ENCODE peak calls at places on chromosomes 1 and 21, in seven cellular contexts. Y is head of caudate nucleus, P is KBM-7, S is tibial nerve, V is substantia nigra, X is neural crest cell, T is H1. B is an unnamed sample.

GRCh38 chr21:22106720-22107410 is 1108.7 kb downstream of the NCAM2 start:
- DNase-seq in S (no peak), P (no peak), T (no peak), X (no peak), Y (no peak), V (no peak), B (no peak)

GRCh38 chr1:78096976-78097375 is 51.2 kb downstream of the GIPC2 start:
- DNase-seq in V (no peak), Y (no peak), X (no peak), T (no peak), P (no peak), S (no peak), B (no peak)

GRCh38 chr1:117312453-117313138 is 54.7 kb upstream of the MAN1A2 start:
- DNase-seq in S (no peak), T (no peak), P (peak), V (no peak), Y (no peak), X (no peak), B (no peak)

GRCh38 chr21:45768741-45769049 is 125.2 kb downstream of the PCBP3 start:
- DNase-seq in X (no peak), T (no peak), V (no peak), P (no peak), Y (no peak), S (no peak), B (no peak)

GRCh38 chr1:25877155-25877554 is 1.6 kb upstream of the PAQR7 start:
- DNase-seq in P (no peak), S (no peak), V (no peak), Y (no peak), X (no peak), T (no peak), B (no peak)

GRCh38 chr1:163178628-163179027 is 24.1 kb downstream of the RGS5 start:
- DNase-seq in Y (no peak), X (no peak), V (no peak), P (no peak), T (no peak), S (no peak), B (no peak)

GRCh38 chr1:82387070-82387366 is 586.3 kb downstream of the ADGRL2 start:
- DNase-seq in S (no peak), P (no peak), V (no peak), X (no peak), T (no peak), Y (no peak), B (no peak)

GRCh38 chr1:8340456-8340855 is 22.5 kb downstream of the SLC45A1 start:
- DNase-seq in X (no peak), T (no peak), Y (no peak), V (no peak), S (no peak), P (no peak), B (no peak)

GRCh38 chr1:14017531-14017961 is 317.6 kb downstream of the PRDM2 start:
- DNase-seq in Y (peak), S (no peak), P (no peak), V (no peak), X (no peak), T (no peak), B (no peak)

GRCh38 chr1:31745898-31746668 is 18.1 kb downstream of the ADGRB2 start:
- DNase-seq in T (no peak), P (no peak), X (no peak), V (no peak), Y (no peak), S (no peak), B (no peak)

GRCh38 chr1:53559391-53559815 is 100.2 kb downstream of the DMRTB1 start:
- DNase-seq in T (no peak), X (no peak), Y (no peak), P (no peak), V (no peak), S (no peak), B (no peak)

GRCh38 chr1:51313961-51314777 is 16.2 kb downstream of the TTC39A start:
- DNase-seq in X (no peak), S (no peak), P (no peak), T (no peak), Y (no peak), V (no peak), B (no peak)

GRCh38 chr21:27649323-27649722 is 682.4 kb upstream of the ADAMTS5 start:
- DNase-seq in Y (no peak), S (no peak), T (no peak), P (no peak), X (no peak), V (no peak), B (no peak)

GRCh38 chr1:67610450-67610849 is 74.6 kb upstream of the GADD45A start:
- DNase-seq in S (no peak), T (no peak), V (no peak), X (no peak), Y (no peak), P (no peak), B (no peak)

GRCh38 chr1:40049745-40050144 is 9.2 kb downstream of the CAP1 start:
- DNase-seq in X (no peak), Y (peak), V (no peak), P (no peak), T (no peak), S (no peak), B (no peak)

GRCh38 chr1:158998781-158999161 is 10.9 kb upstream of the IFI16 start:
- DNase-seq in S (peak), Y (peak), T (no peak), V (no peak), P (peak), X (peak), B (no peak)

GRCh38 chr1:218362418-218363076 is 17.4 kb downstream of the TGFB2 start:
- DNase-seq in V (no peak), S (no peak), Y (no peak), P (no peak), X (no peak), T (no peak), B (no peak)

GRCh38 chr1:41619511-41620364 is 135.3 kb upstream of the EDN2 start:
- DNase-seq in Y (no peak), P (no peak), X (no peak), V (no peak), T (peak), S (no peak), B (peak)

GRCh38 chr1:66335859-66336640 is 197.9 kb upstream of the SGIP1 start:
- DNase-seq in S (peak), X (no peak), V (no peak), T (no peak), P (peak), Y (peak), B (no peak)

GRCh38 chr1:178951600-178951999 is 74.1 kb upstream of the FAM20B start:
- DNase-seq in Y (no peak), V (no peak), P (no peak), S (no peak), X (no peak), T (no peak), B (no peak)

GRCh38 chr1:245648749-245649517 is 494.1 kb downstream of the KIF26B start:
- DNase-seq in V (no peak), Y (peak), X (no peak), P (no peak), S (no peak), T (no peak), B (no peak)

GRCh38 chr1:210448293-210448892 is 119.7 kb downstream of the HHAT start:
- DNase-seq in X (peak), T (no peak), P (peak), V (no peak), Y (no peak), S (no peak), B (no peak)

B was measured in iPS DF 19.7.